ENCODE peak calls at places on chromosome 15, in six cellular contexts. H, N, Y, E, V and K are unnamed samples.

GRCh38 chr15:29538110-29538509 is 268.5 kb upstream of the NSMCE3 start:
- DNase-seq in H (no peak), Y (no peak), N (no peak), V (no peak), E (no peak), K (peak; percentile 8)

GRCh38 chr15:31361764-31362120 is 35.1 kb downstream of the KLF13 start:
- DNase-seq in H (no peak), E (no peak), V (no peak), Y (no peak), N (no peak), K (peak; percentile 25)

GRCh38 chr15:70902105-70902504 is 9.5 kb downstream of the LRRC49 start:
- DNase-seq in Y (no peak), V (peak; percentile 54), E (no peak), N (peak; percentile 28), H (no peak), K (peak; percentile 88)

GRCh38 chr15:42143866-42144625 is 12.4 kb downstream of the PLA2G4F start:
- DNase-seq in E (no peak), H (no peak), N (no peak), V (no peak), Y (no peak), K (no peak)

GRCh38 chr15:48859426-48859825 is 18.5 kb upstream of the EID1 start:
- DNase-seq in V (no peak), H (no peak), N (no peak), E (no peak), Y (no peak), K (no peak)

GRCh38 chr15:64897345-64897985 is 14.2 kb upstream of the ANKDD1A start:
- DNase-seq in H (no peak), E (peak; percentile 74), V (peak; percentile 45), Y (peak; percentile 63), N (no peak), K (peak; percentile 73)

GRCh38 chr15:30922469-30923311 is 19.0 kb downstream of the FAN1 start:
- DNase-seq in V (no peak), E (peak; percentile 51), H (no peak), Y (no peak), N (peak; percentile 6), K (peak; percentile 29)

GRCh38 chr15:97316362-97316761 is 644.1 kb upstream of the ARRDC4 start:
- DNase-seq in E (no peak), Y (no peak), N (no peak), V (no peak), H (no peak), K (no peak)

GRCh38 chr15:100558771-100559254 is 30.1 kb upstream of the CERS3 start:
- DNase-seq in E (no peak), V (no peak), H (no peak), N (no peak), Y (no peak), K (no peak)

GRCh38 chr15:64877435-64877834 is 34.3 kb upstream of the ANKDD1A start:
- DNase-seq in H (no peak), N (no peak), Y (peak; percentile 72), V (no peak), E (peak; percentile 53), K (peak; percentile 47)

GRCh38 chr15:58951388-58952060 is 18.0 kb upstream of the SLTM start:
- DNase-seq in Y (no peak), V (peak; percentile 16), E (no peak), H (no peak), N (peak; percentile 24), K (peak; percentile 86)

GRCh38 chr15:42031211-42031915 is 10.5 kb upstream of the PLA2G4E start:
- DNase-seq in Y (no peak), N (no peak), V (no peak), H (no peak), E (no peak), K (peak; percentile 6)

GRCh38 chr15:93587046-93587445 is 498.0 kb upstream of the RGMA start:
- DNase-seq in H (no peak), N (no peak), E (no peak), Y (no peak), V (no peak), K (no peak)

GRCh38 chr15:70133781-70134180 is 36.1 kb upstream of the TLE3 start:
- DNase-seq in V (no peak), E (no peak), Y (no peak), H (no peak), N (no peak), K (no peak)

GRCh38 chr15:41791970-41792637 is 17.8 kb downstream of the MAPKBP1 start:
- DNase-seq in N (no peak), H (no peak), V (no peak), E (no peak), Y (no peak), K (no peak)

GRCh38 chr15:31306036-31306425 is 20.6 kb upstream of the KLF13 start:
- DNase-seq in H (no peak), E (no peak), V (no peak), Y (no peak), N (no peak), K (no peak)

GRCh38 chr15:68126415-68126814 is 72.3 kb downstream of the PIAS1 start:
- DNase-seq in Y (no peak), N (no peak), E (no peak), H (no peak), V (no peak), K (no peak)

GRCh38 chr15:42349178-42349577 is 10.1 kb upstream of the CAPN3 start:
- DNase-seq in V (no peak), Y (no peak), E (no peak), H (no peak), N (no peak), K (peak; percentile 49)

GRCh38 chr15:69780981-69781380 is 316.7 kb downstream of the TLE3 start:
- DNase-seq in E (no peak), H (no peak), V (no peak), Y (no peak), N (no peak), K (no peak)

GRCh38 chr15:45802140-45802539 is 167.3 kb downstream of the SQOR start:
- DNase-seq in Y (no peak), V (no peak), E (no peak), N (no peak), H (no peak), K (no peak)

GRCh38 chr15:50506121-50506520 is 40.3 kb downstream of the USP50 start:
- DNase-seq in N (no peak), Y (no peak), V (no peak), H (no peak), E (no peak), K (no peak)

GRCh38 chr15:37004981-37005735 is 95.2 kb downstream of the MEIS2 start:
- DNase-seq in N (no peak), E (no peak), Y (no peak), V (no peak), H (no peak), K (no peak)

GRCh38 chr15:36527512-36528162 is 51.8 kb upstream of the CDIN1 start:
- DNase-seq in Y (no peak), E (no peak), V (no peak), N (no peak), H (no peak), K (no peak)

GRCh38 chr15:81312790-81313543 is 11.0 kb downstream of the STARD5 start:
- DNase-seq in E (peak; percentile 41), H (no peak), V (peak; percentile 89), N (peak; percentile 84), Y (peak; percentile 46), K (peak; percentile 99)

DNA sequence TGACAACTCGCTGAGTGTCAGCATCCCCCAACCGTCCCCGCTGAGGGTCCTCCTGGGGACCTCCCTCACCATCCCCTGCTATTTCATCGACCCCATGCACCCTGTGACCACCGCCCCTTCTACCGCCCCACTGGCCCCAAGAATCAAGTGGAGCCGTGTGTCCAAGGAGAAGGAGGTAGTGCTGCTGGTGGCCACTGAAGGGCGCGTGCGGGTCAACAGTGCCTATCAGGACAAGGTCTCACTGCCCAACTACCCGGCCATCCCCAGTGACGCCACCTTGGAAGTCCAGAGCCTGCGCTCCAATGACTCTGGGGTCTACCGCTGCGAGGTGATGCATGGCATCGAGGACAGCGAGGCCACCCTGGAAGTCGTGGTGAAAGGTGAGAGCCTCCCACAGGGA is 35.4 kb downstream of the ACAN start:
- DNase-seq in Y (no peak), V (no peak), N (no peak), E (no peak), H (no peak), K (no peak)
- TF ChIP-seq CTCF in Y (no peak), V (no peak), N (no peak), E (no peak), H (no peak), K (no peak)

DNA sequence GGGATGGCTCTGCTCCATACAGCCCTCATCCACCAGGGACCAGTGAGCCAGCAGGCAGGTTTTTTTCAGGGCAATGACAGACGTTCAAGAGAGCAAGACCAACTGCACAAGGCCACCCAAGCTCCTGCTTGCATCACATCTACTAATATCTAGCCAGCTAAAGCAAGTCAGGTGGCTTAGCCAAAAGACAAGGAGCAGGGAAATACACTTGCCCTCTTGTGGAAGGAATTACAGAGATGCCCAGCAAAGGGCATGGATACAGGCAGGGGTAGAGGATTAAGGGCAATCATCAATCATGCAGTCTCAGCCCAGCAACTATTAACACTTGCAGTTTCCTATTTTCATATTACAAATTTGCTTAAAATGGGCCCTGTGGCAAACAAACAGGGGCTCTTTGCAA is 81.5 kb upstream of the NTRK3 start:
- DNase-seq in E (no peak), Y (no peak), H (no peak), V (no peak), N (no peak), K (no peak)
- TF ChIP-seq CTCF in E (no peak), Y (no peak), H (no peak), V (no peak), N (no peak), K (no peak)

DNA sequence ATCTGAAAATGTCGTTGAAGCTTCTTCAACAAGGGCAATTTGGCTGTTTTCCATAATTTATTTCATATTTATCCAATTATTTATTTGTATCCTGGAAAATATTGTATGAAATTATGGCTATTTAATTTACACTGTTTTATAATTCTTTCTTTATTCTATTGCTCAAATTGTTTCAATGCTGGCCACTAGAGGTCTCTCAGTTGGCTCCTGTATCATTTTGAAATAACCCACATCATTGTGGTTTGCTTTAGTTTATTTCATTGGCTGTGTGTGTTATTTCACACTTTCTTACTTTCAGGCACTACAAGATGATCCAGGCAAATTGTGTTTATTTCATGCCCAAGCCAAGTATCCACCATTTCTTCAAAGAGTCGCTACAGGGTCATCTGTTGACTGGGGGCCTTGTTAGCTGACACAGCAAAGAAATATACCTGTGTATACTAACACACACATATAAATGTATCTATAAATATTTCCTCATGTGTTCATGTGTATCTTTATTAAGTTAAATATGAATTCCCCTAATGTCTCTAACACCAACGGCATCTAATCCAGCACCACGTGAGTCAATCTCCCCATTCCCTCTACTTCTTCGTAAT is 86.2 kb downstream of the NPAP1 start:
- DNase-seq in H (no peak), V (no peak), Y (no peak), N (no peak), E (no peak), K (peak; percentile 17)
- TF ChIP-seq CTCF in H (no peak), V (peak; percentile 22), Y (peak; percentile 31), N (no peak), E (no peak), K (peak; percentile 46)

GRCh38 chr15:88255109-88255495 is 1.4 kb downstream of the NTRK3 start:
- DNase-seq in V (no peak), N (no peak), Y (no peak), E (no peak), H (no peak), K (no peak)

GRCh38 chr15:88258021-88258641 is 1.6 kb upstream of the NTRK3 start:
- DNase-seq in V (no peak), E (no peak), Y (no peak), N (peak; percentile 16), H (no peak), K (peak; percentile 8)

GRCh38 chr15:88257311-88257901 is 867 bp upstream of the NTRK3 start:
- DNase-seq in E (no peak), N (no peak), V (no peak), Y (no peak), H (no peak), K (no peak)

GRCh38 chr15:88255496-88256171 is 905 bp downstream of the NTRK3 start:
- DNase-seq in H (no peak), V (no peak), E (no peak), N (no peak), Y (no peak), K (peak; percentile 45)

GRCh38 chr15:88256261-88257230 is at the start of gene NTRK3:
- DNase-seq in N (no peak), E (no peak), V (no peak), Y (peak; percentile 10), H (no peak), K (peak; percentile 36)
- TF ChIP-seq CTCF in N (no peak), E (no peak), V (no peak), Y (no peak), H (no peak), K (no peak)